ENCODE peak calls at places on chromosomes 11 and 22, in nine cellular contexts. G is A549; P is Peyer's patch; M is CD4-positive, alpha-beta T cell; W is breast epithelium; X is H1; R is cardiac muscle cell; N is cardiac fibroblast; O is kidney. H is an unnamed sample.
A peak's percentile ranks its signal among the peaks of the same experiment; 100 is the strongest.

GRCh38 chr11:130448416-130449068 is at the start of gene ADAMTS15:
- DNase-seq in W (peak; percentile 83), M (no peak), O (peak; percentile 96), X (peak; percentile 80), G (peak; percentile 83), P (peak; percentile 80), R (peak; percentile 95), N (peak; percentile 95), H (peak; percentile 81)

GRCh38 chr11:66956689-66957290 is 1.4 kb downstream of the PC start:
- DNase-seq in N (peak; percentile 72), R (peak; percentile 66), P (no peak), M (no peak), O (no peak), X (no peak), G (peak; percentile 71), W (no peak), H (no peak)

GRCh38 chr22:23192133-23192532 is 11.8 kb downstream of the BCR start:
- DNase-seq in R (no peak), W (no peak), G (no peak), P (no peak), N (no peak), X (no peak), M (no peak), O (peak; percentile 82), H (no peak)

GRCh38 chr11:46855863-46856262 is 9.8 kb upstream of the CKAP5 start:
- DNase-seq in M (no peak), O (no peak), N (no peak), P (no peak), R (no peak), W (no peak), X (no peak), G (no peak), H (no peak)

GRCh38 chr11:45354976-45355705 is 69.0 kb upstream of the SYT13 start:
- DNase-seq in X (no peak), W (peak; percentile 87), M (peak; percentile 92), N (peak; percentile 73), O (peak; percentile 95), G (peak; percentile 75), R (peak; percentile 86), P (peak; percentile 86), H (peak; percentile 85)

GRCh38 chr11:100908746-100909145 is 220.9 kb downstream of the PGR start:
- DNase-seq in R (peak; percentile 51), W (no peak), G (no peak), P (no peak), X (no peak), O (no peak), M (no peak), N (peak; percentile 23), H (no peak)

GRCh38 chr11:1199689-1200610 is 22.9 kb upstream of the MUC5B start:
- DNase-seq in R (no peak), G (no peak), N (no peak), X (no peak), P (peak; percentile 46), O (peak; percentile 68), W (peak; percentile 51), M (no peak), H (peak; percentile 17)

GRCh38 chr22:44245438-44245837 is 64.7 kb downstream of the PARVG start:
- DNase-seq in R (no peak), O (no peak), P (no peak), N (no peak), W (no peak), X (no peak), G (no peak), M (no peak), H (no peak)

GRCh38 chr22:21947040-21948014 is 5.3 kb downstream of the PPM1F start:
- DNase-seq in R (peak; percentile 68), M (no peak), N (peak; percentile 73), W (no peak), X (no peak), P (no peak), G (peak; percentile 22), O (no peak), H (no peak)

GRCh38 chr11:1171985-1172728 is 14.4 kb downstream of the MUC5AC start:
- DNase-seq in M (no peak), W (no peak), O (peak; percentile 42), R (no peak), G (no peak), N (no peak), X (no peak), P (no peak), H (no peak)

GRCh38 chr22:46649176-46650077 is 29.2 kb downstream of the GRAMD4 start:
- DNase-seq in O (no peak), N (peak; percentile 86), M (no peak), X (no peak), G (peak; percentile 93), W (no peak), R (peak; percentile 78), P (no peak), H (no peak)

GRCh38 chr11:63920870-63921417 is 4.0 kb upstream of the RCOR2 start:
- DNase-seq in M (no peak), G (no peak), P (no peak), X (no peak), N (no peak), W (no peak), R (no peak), O (no peak), H (peak; percentile 68)

GRCh38 chr11:103322861-103323260 is 213.6 kb downstream of the DYNC2H1 start:
- DNase-seq in W (no peak), X (no peak), R (peak; percentile 30), N (peak; percentile 78), O (no peak), P (no peak), M (no peak), G (no peak), H (no peak)

DNA sequence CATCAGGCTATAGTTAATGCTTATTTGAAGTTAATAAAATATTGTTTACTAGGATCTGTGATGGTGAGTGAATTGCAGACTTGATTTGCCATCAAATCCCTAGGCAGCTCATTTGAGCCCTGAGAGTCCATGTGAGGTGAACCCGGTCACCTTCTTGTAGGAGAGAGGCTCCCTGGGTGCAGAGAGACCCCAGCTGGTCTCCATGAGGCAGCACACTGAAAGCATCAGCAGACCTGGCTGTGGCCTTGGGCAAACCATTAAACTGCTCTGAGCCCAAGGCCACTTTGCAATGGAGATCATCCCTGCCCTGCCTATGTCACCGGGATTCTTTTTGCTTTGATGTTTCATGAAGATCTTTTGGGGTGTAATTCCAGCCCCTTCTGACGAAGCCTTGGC is 125.2 kb downstream of the MICAL2 start:
- DNase-seq in M (no peak), G (peak; percentile 38), N (peak; percentile 40), W (no peak), O (no peak), R (peak; percentile 43), X (no peak), P (no peak), H (no peak)
- TF ChIP-seq CTCF in M (no peak), G (no peak), N (no peak), W (no peak), O (no peak), R (peak; percentile 13), X (no peak), P (no peak), H (no peak)

DNA sequence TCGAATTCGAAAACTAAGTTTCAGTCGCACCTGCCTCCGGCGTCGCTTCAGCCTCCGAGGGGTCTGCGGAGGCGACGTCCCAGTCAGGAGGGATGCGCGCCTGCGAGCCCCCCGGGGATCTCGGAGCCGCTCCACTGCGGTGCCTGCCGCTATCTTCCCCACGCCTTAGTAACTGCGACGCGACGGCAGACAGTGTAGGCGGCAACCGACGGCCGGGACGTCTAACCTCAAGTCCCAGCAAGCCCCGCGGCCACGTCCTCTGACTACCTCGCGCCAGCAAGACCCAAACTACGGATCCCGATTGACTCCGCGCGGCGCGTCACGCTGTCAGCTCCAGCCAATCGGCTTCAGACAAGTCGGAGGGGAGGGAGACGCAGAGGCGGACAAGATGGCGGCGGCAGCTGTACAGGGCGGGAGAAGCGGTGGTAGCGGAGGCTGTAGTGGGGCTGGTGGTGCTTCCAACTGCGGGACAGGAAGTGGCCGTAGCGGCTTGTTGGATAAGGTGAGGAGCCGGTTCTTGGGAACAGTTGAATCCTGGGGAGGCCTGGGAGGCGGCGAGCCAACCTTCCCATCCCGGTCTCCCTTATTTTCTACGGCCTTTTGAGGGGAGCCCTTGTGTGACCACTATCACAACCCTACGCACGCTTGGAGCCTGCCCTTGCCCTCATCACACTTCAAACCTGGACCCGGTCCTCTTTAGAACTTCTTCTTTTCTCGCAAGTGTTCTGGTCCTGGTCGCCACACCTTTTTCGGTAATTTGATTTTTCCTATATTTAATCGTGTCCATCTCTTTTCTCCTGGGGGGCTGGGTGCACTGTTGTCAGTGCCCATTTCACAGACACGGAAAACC is at the start of the genes SPCS2 and XRRA1:
- DNase-seq in G (peak; percentile 99), P (peak; percentile 99), W (peak; percentile 99), O (peak; percentile 100), N (peak; percentile 99), R (peak; percentile 99), X (peak; percentile 97), M (peak; percentile 98), H (peak; percentile 99)
- TF ChIP-seq CTCF in G (no peak), P (no peak), W (no peak), O (no peak), N (no peak), R (no peak), X (no peak), M (no peak), H (no peak)

GRCh38 chr22:37128555-37129281 is 19.2 kb upstream of the TMPRSS6 start:
- DNase-seq in N (no peak), W (no peak), G (no peak), M (no peak), X (no peak), R (no peak), P (no peak), O (no peak), H (no peak)

GRCh38 chr22:37130031-37130430 is 19.7 kb downstream of the IL2RB start:
- DNase-seq in P (no peak), M (no peak), W (no peak), R (no peak), N (no peak), X (no peak), G (no peak), O (no peak), H (no peak)

GRCh38 chr22:37127350-37127878 is 17.9 kb upstream of the TMPRSS6 start:
- DNase-seq in M (no peak), R (no peak), W (no peak), P (no peak), N (no peak), X (no peak), O (no peak), G (no peak), H (no peak)

GRCh38 chr22:37126383-37126782 is 16.9 kb upstream of the TMPRSS6 start:
- DNase-seq in P (no peak), G (peak; percentile 48), M (no peak), N (peak; percentile 11), W (no peak), X (no peak), O (no peak), R (no peak), H (no peak)

DNA sequence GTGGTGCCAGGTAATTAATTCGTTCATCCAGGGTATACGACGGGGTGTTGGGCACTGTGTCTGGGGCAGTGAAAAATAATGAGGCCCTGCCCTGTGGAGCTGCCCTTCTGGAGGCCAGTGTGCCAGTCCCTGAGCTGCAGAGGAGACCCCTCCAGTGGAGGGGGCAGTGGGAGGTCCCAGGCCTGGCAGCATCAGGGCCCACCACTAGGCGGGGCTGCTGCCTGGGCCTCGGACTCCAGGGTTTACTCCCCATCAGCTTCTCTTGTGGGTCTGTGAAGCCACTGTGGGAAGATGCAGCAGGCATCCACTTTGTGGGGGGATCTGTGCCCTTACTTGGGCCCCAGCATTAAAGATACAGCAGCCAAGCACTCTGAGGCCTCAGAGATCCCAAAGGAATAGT is 17.4 kb upstream of the TMPRSS6 start:
- DNase-seq in R (no peak), W (no peak), M (no peak), G (no peak), N (no peak), P (no peak), O (no peak), X (no peak), H (no peak)
- TF ChIP-seq CTCF in R (peak; percentile 33), W (no peak), M (peak; percentile 10), G (peak; percentile 28), N (peak; percentile 20), P (peak; percentile 26), O (no peak), X (peak; percentile 87), H (peak; percentile 28)

GRCh38 chr22:30298005-30298701 is 8.8 kb upstream of the CASTOR1 start:
- DNase-seq in P (no peak), R (no peak), X (no peak), M (no peak), O (no peak), G (no peak), W (peak; percentile 80), N (no peak), H (no peak)
- TF ChIP-seq CTCF in P (no peak), R (no peak), X (no peak), M (no peak), O (no peak), G (no peak), W (peak; percentile 31), N (no peak), H (no peak)

H was measured in glutamatergic neuron.